ENCODE peak calls at places on chromosomes 16 and 17, in six cellular contexts. I is IMR-90, U is mesendoderm, M is trophoblast cell, J is H1, L is mesenchymal stem cell. Z is an unnamed sample.

GRCh38 chr17:7912927-7913524 is 3.1 kb downstream of the RNF227 start:
- DNase-seq in I (peak), U (peak), M (peak), J (no peak), L (peak), Z (peak)

GRCh38 chr17:53150101-53150698 is 672.5 kb upstream of the KIF2B start:
- DNase-seq in I (no peak), U (peak), M (peak), J (no peak), L (no peak), Z (no peak)

GRCh38 chr16:72974142-72974769 is 73.7 kb downstream of the ZFHX3 start:
- DNase-seq in I (no peak), U (no peak), M (no peak), J (no peak), L (no peak), Z (no peak)

GRCh38 chr17:78484300-78485159 is 92.7 kb downstream of the DNAH17 start:
- DNase-seq in I (no peak), U (peak), M (no peak), J (peak), L (peak), Z (peak)

GRCh38 chr16:18800674-18801196 is 614 bp downstream of the ARL6IP1 start:
- DNase-seq in I (no peak), U (peak), M (peak), J (no peak), L (peak), Z (peak)

GRCh38 chr17:692116-692515 is 22.5 kb downstream of the VPS53 start:
- DNase-seq in I (peak), U (no peak), M (peak), J (no peak), L (peak), Z (no peak)

GRCh38 chr17:386145-386876 is 33.7 kb upstream of the RPH3AL start:
- DNase-seq in I (no peak), U (peak), M (peak), J (peak), L (peak), Z (peak)

GRCh38 chr17:47789611-47790520 is 31.7 kb downstream of the OSBPL7 start:
- DNase-seq in I (peak), U (peak), M (peak), J (peak), L (peak), Z (peak)

GRCh38 chr17:2655526-2655925 is 56.0 kb downstream of the CLUH start:
- DNase-seq in I (no peak), U (no peak), M (no peak), J (no peak), L (no peak), Z (no peak)

GRCh38 chr17:36008998-36009665 is 7.8 kb upstream of the CCL15 start:
- DNase-seq in I (peak), U (peak), M (peak), J (peak), L (peak), Z (no peak)

GRCh38 chr17:67427410-67427809 is 50.3 kb downstream of the PITPNC1 start:
- DNase-seq in I (no peak), U (no peak), M (no peak), J (no peak), L (no peak), Z (no peak)

GRCh38 chr16:57689772-57690558 is 4.6 kb upstream of the DRC7 start:
- DNase-seq in I (no peak), U (peak), M (peak), J (no peak), L (no peak), Z (no peak)

GRCh38 chr17:82371333-82372062 is at the start of gene UTS2R:
- DNase-seq in I (no peak), U (no peak), M (no peak), J (no peak), L (no peak), Z (no peak)

GRCh38 chr17:10799407-10799806 is 4.5 kb downstream of the TMEM238L start:
- DNase-seq in I (no peak), U (no peak), M (peak), J (no peak), L (no peak), Z (no peak)

GRCh38 chr17:79875511-79875910 is 36.3 kb upstream of the CBX4 start:
- DNase-seq in I (no peak), U (no peak), M (no peak), J (no peak), L (no peak), Z (no peak)

GRCh38 chr17:34487616-34488015 is 91.8 kb upstream of the TMEM132E start:
- DNase-seq in I (no peak), U (peak), M (no peak), J (peak), L (no peak), Z (no peak)

GRCh38 chr17:34485999-34486398 is 93.4 kb upstream of the TMEM132E start:
- DNase-seq in I (no peak), U (no peak), M (peak), J (no peak), L (no peak), Z (no peak)

GRCh38 chr17:34484193-34484733 is 95.1 kb upstream of the TMEM132E start:
- DNase-seq in I (no peak), U (no peak), M (no peak), J (no peak), L (no peak), Z (no peak)

DNA sequence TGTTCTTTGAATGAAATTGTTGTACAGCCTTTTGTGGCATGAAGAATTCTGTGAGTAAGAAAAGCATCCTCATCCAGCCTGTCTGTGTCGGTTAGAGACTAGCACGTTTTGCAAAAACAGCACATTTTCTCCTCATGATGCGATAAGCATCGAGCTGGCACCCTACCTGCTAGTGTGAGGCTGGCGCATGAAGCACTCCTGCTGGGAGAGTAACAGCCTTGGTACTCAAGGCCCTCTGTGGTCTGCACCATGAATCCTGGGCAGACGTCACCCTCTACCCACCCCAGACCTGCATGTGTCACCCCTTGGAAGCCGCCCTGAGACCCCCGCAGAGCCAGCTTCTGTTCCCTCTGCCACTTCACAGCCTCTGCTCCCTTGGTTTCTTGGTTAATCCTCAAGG is 92.6 kb upstream of the TMEM132E start:
- DNase-seq in I (no peak), U (no peak), M (no peak), J (no peak), L (no peak), Z (no peak)
- H2BK5ac ChIP-seq in I (no peak), U (no peak), M (no peak), J (no peak), L (no peak), Z (no peak)

GRCh38 chr17:41919840-41920579 is 1.3 kb upstream of the ACLY start:
- DNase-seq in I (peak), U (peak), M (no peak), J (peak), L (no peak), Z (no peak)
- H3K4me3 ChIP-seq in I (no peak), U (no peak), M (no peak), J (peak), L (peak), Z (peak)

DNA sequence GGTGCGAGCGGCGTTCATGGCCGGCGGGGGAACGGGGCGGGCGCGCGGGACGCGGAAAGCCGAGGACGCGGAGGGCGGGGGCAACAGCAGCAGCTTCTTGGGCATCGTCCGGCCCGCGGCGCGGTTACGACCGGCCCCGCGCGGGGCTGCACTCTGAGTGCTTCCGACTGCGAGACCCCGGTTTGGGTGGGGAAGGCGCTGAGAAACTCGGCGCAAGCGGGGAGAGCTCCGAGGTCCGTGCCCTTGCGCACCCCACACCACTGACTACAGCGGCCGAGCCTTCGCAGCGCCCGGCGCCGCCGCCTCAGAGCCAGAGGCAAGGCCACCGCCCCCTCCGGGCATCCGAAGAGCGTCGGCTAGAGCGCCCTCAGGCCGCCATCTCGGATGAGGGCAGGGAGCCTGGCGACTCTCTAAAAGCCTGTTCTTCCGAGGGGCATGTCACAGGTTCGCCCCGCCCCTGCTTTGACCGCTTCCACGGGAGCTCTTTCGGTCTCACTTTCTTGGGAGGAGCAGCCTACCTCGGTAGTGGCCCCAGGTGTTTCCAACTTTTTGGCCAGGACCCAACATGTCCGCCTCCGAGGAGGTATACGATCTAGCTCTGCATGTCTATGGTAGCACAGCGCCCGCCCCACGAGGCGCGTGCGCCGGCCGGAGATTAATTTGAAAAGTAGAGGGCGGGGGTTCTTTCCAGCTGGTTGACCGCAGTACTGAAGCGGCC is at the start of gene PRPSAP1:
- DNase-seq in I (peak), U (peak), M (peak), J (peak), L (peak), Z (peak)
- H2BK5ac ChIP-seq in I (peak), U (peak), M (peak), J (peak), L (peak), Z (peak)

GRCh38 chr17:27458524-27458908 is 2.3 kb downstream of the KSR1 start:
- DNase-seq in I (no peak), U (peak), M (no peak), J (no peak), L (no peak), Z (peak)
- H3K4me3 ChIP-seq in I (peak), U (no peak), M (no peak), J (peak), L (peak), Z (no peak)

DNA sequence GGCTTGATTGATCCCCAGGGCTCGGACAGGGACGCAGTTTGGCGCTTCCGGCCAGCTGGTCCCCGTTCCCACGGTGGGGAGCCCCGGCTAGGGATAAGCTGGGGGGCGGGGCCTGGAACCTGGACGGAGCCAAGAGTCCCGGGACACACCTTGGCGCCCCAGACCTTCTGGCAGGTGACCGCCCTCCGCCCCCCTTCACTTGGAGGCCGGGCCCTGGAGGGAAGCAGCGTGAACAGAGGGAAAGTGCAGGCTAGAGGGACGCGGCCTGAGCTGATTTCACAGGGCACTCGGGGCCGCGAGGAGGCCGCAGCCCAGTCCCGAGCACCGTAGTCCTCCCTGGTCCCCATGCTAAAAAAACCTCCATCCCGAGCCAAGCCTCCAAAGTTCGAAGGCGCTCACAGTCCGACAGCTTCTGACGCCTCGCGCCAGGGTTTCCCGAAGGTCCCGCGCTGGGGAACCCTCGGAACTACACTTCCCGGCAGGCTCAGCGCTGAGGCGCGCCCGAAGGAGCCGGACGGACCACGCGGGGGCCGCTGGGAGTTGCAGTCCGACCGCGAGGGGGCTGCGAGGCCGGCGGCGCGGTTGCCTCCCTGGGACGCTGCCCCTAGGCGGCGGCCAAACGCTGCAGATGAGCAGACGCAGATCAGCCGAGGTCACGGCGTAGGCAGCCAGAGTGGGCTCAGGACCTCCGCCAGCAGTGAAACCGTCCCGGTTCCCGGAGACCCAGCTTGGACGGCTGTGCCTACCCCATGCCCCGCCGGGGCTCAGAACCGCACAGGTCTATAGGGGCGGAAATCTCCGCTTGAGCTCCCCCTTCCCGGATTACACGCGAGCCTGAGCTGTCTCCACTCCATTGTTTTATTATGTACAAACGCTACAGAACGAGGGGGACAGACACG is at the start of gene TBX6:
- DNase-seq in I (peak), U (peak), M (peak), J (peak), L (peak), Z (peak)
- H2BK5ac ChIP-seq in I (no peak), U (peak), M (peak), J (peak), L (no peak), Z (peak)

GRCh38 chr16:84597518-84598390 is 20.1 kb downstream of the COTL1 start:
- DNase-seq in I (no peak), U (no peak), M (no peak), J (no peak), L (no peak), Z (no peak)
- H3K4me3 ChIP-seq in I (no peak), U (no peak), M (no peak), J (no peak), L (no peak), Z (no peak)

GRCh38 chr17:45148183-45149036 is at the start of gene HEXIM1:
- DNase-seq in I (peak), U (peak), M (peak), J (peak), L (peak), Z (peak)

GRCh38 chr17:45149037-45149668 is 878 bp downstream of the HEXIM1 start:
- DNase-seq in I (peak), U (peak), M (peak), J (peak), L (peak), Z (peak)

GRCh38 chr17:45147102-45147580 is 1.1 kb upstream of the HEXIM1 start:
- DNase-seq in I (peak), U (no peak), M (no peak), J (no peak), L (no peak), Z (peak)

GRCh38 chr17:45146616-45147101 is 1.6 kb upstream of the HEXIM1 start:
- DNase-seq in I (peak), U (no peak), M (peak), J (no peak), L (peak), Z (no peak)

DNA sequence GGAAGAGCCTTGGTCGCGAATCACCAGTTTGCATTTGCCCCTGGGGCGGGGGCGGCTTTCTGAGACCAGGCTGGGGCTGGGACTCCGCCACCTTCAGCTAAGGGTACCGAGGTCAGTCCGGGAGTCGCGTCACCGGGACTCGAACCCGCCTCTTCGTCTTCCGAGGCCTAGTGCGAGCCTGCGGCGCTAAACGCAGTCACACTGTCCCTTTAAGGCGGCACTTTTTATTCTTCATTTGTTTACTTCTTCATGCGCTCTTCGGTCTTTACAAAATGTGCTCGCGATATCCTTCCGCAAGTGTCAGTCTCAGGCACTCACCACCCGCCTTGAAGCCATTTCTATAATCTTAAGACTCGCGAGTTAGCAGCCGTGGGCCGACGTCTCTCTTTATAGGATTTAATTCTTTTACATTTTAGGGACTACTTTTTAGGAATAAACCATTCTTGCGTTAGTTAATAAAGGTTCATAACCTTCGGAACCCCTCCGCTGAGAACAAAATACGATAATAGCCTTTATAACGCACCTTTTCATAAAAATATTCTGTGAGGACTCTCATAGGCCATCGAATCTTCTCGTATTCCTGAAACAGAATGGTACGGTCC is 593 bp upstream of the HEXIM1 start:
- DNase-seq in I (peak), U (peak), M (peak), J (peak), L (peak), Z (peak)
- H2BK5ac ChIP-seq in I (peak), U (peak), M (peak), J (peak), L (peak), Z (no peak)

Z was measured in neuronal stem cell.